ENCODE peak calls at places on chromosomes 13 and 19, in five cellular contexts. One of them, this sample, is unnamed.

GRCh38 chr13:101382086-101382485 is 34.2 kb downstream of the NALCN start:
- DNase-seq in heart left ventricle: no peak
- DNase-seq in GM23338: peak; percentile 44
- DNase-seq in WTC11: no peak
- DNase-seq in cardiac fibroblast: no peak
- DNase-seq in this sample: no peak

GRCh38 chr13:29537736-29538624 is 57.5 kb downstream of the SLC7A1 start:
- DNase-seq in cardiac fibroblast: no peak
- DNase-seq in heart left ventricle: no peak
- DNase-seq in WTC11: no peak
- DNase-seq in GM23338: no peak
- DNase-seq in this sample: no peak

GRCh38 chr19:29645911-29646310 is 19.4 kb upstream of the PLEKHF1 start:
- DNase-seq in GM23338: no peak
- DNase-seq in WTC11: no peak
- DNase-seq in heart left ventricle: peak; percentile 78
- DNase-seq in cardiac fibroblast: peak; percentile 88
- DNase-seq in this sample: no peak

GRCh38 chr13:114063545-114064515 is 68.6 kb downstream of the RASA3 start:
- DNase-seq in GM23338: no peak
- DNase-seq in heart left ventricle: peak; percentile 81
- DNase-seq in cardiac fibroblast: peak; percentile 65
- DNase-seq in WTC11: no peak
- DNase-seq in this sample: no peak

GRCh38 chr13:97108535-97108910 is 113.6 kb upstream of the MBNL2 start:
- DNase-seq in cardiac fibroblast: peak; percentile 79
- DNase-seq in WTC11: no peak
- DNase-seq in GM23338: no peak
- DNase-seq in heart left ventricle: no peak
- DNase-seq in this sample: no peak

GRCh38 chr19:42053037-42053935 is 16.7 kb downstream of the GRIK5 start:
- DNase-seq in cardiac fibroblast: no peak
- DNase-seq in heart left ventricle: no peak
- DNase-seq in GM23338: no peak
- DNase-seq in WTC11: no peak
- DNase-seq in this sample: no peak

GRCh38 chr19:48333467-48334384 is 8.4 kb downstream of the EMP3 start:
- DNase-seq in WTC11: peak; percentile 92
- DNase-seq in heart left ventricle: peak; percentile 94
- DNase-seq in cardiac fibroblast: peak; percentile 96
- DNase-seq in GM23338: peak; percentile 95
- DNase-seq in this sample: no peak

GRCh38 chr13:32318072-32318471 is 2.8 kb downstream of the BRCA2 start:
- DNase-seq in heart left ventricle: no peak
- DNase-seq in cardiac fibroblast: no peak
- DNase-seq in WTC11: no peak
- DNase-seq in GM23338: no peak
- DNase-seq in this sample: no peak

GRCh38 chr19:28443361-28443760 is 769.6 kb downstream of the UQCRFS1 start:
- DNase-seq in WTC11: no peak
- DNase-seq in GM23338: no peak
- DNase-seq in heart left ventricle: no peak
- DNase-seq in cardiac fibroblast: no peak
- DNase-seq in this sample: no peak

GRCh38 chr19:18589380-18590272 is 1.0 kb downstream of the REX1BD start:
- DNase-seq in cardiac fibroblast: peak; percentile 66
- DNase-seq in GM23338: peak; percentile 88
- DNase-seq in WTC11: peak; percentile 82
- DNase-seq in heart left ventricle: peak; percentile 73
- DNase-seq in this sample: no peak

GRCh38 chr13:99376132-99376531 is 68.9 kb upstream of the GPR183 start:
- DNase-seq in heart left ventricle: peak; percentile 36
- DNase-seq in cardiac fibroblast: no peak
- DNase-seq in GM23338: no peak
- DNase-seq in WTC11: no peak
- DNase-seq in this sample: no peak

GRCh38 chr19:11405846-11406643 is 13.1 kb downstream of the RGL3 start:
- DNase-seq in WTC11: peak; percentile 75
- DNase-seq in GM23338: peak; percentile 89
- DNase-seq in heart left ventricle: peak; percentile 28
- DNase-seq in cardiac fibroblast: no peak
- DNase-seq in this sample: no peak

GRCh38 chr19:9295411-9295849 is 14.2 kb downstream of the ZNF699 start:
- DNase-seq in GM23338: peak; percentile 30
- DNase-seq in WTC11: no peak
- DNase-seq in heart left ventricle: no peak
- DNase-seq in cardiac fibroblast: no peak
- DNase-seq in this sample: no peak

GRCh38 chr13:112894673-112895481 is 74.1 kb upstream of the MCF2L start:
- DNase-seq in heart left ventricle: peak; percentile 31
- DNase-seq in WTC11: peak; percentile 64
- DNase-seq in cardiac fibroblast: no peak
- DNase-seq in GM23338: peak; percentile 65
- DNase-seq in this sample: no peak

GRCh38 chr13:39209731-39210633 is 171.7 kb downstream of the NHLRC3 start:
- DNase-seq in GM23338: no peak
- DNase-seq in cardiac fibroblast: peak; percentile 13
- DNase-seq in WTC11: no peak
- DNase-seq in heart left ventricle: no peak
- DNase-seq in this sample: peak; percentile 5

GRCh38 chr13:74246398-74246975 is 112.3 kb upstream of the KLF12 start:
- DNase-seq in cardiac fibroblast: peak; percentile 58
- DNase-seq in WTC11: no peak
- DNase-seq in heart left ventricle: peak; percentile 40
- DNase-seq in GM23338: no peak
- DNase-seq in this sample: no peak

GRCh38 chr19:41753936-41754529 is 1.3 kb upstream of the CEACAM6 start:
- DNase-seq in heart left ventricle: no peak
- DNase-seq in GM23338: peak; percentile 71
- DNase-seq in cardiac fibroblast: peak; percentile 28
- DNase-seq in WTC11: peak; percentile 79
- DNase-seq in this sample: no peak

GRCh38 chr13:34391071-34391470 is 551.0 kb upstream of the NBEA start:
- DNase-seq in cardiac fibroblast: no peak
- DNase-seq in GM23338: no peak
- DNase-seq in WTC11: no peak
- DNase-seq in heart left ventricle: no peak
- DNase-seq in this sample: no peak

GRCh38 chr13:98972627-98973026 is 5.2 kb downstream of the DOCK9 start:
- DNase-seq in cardiac fibroblast: peak; percentile 54
- DNase-seq in heart left ventricle: no peak
- DNase-seq in WTC11: no peak
- DNase-seq in GM23338: no peak
- DNase-seq in this sample: peak; percentile 72

GRCh38 chr13:58991826-58992477 is 1171.8 kb downstream of the DIAPH3 start:
- DNase-seq in GM23338: no peak
- DNase-seq in WTC11: no peak
- DNase-seq in cardiac fibroblast: no peak
- DNase-seq in heart left ventricle: no peak
- DNase-seq in this sample: no peak

GRCh38 chr19:29538651-29539050 is 12.9 kb downstream of the VSTM2B start:
- DNase-seq in cardiac fibroblast: no peak
- DNase-seq in WTC11: no peak
- DNase-seq in heart left ventricle: no peak
- DNase-seq in GM23338: no peak
- DNase-seq in this sample: no peak

GRCh38 chr13:27982361-27982760 is 6.1 kb downstream of the URAD start:
- DNase-seq in GM23338: no peak
- DNase-seq in WTC11: no peak
- DNase-seq in heart left ventricle: no peak
- DNase-seq in cardiac fibroblast: no peak
- DNase-seq in this sample: no peak

GRCh38 chr19:48859711-48860572 is 8.5 kb downstream of the PLEKHA4 start:
- DNase-seq in cardiac fibroblast: no peak
- DNase-seq in heart left ventricle: peak; percentile 41
- DNase-seq in WTC11: peak; percentile 82
- DNase-seq in GM23338: peak; percentile 97
- DNase-seq in this sample: no peak

GRCh38 chr13:42769650-42770049 is 11.7 kb upstream of the FAM216B start:
- DNase-seq in GM23338: peak; percentile 34
- DNase-seq in cardiac fibroblast: no peak
- DNase-seq in WTC11: no peak
- DNase-seq in heart left ventricle: no peak
- DNase-seq in this sample: no peak

GRCh38 chr19:41193420-41194156 is 569 bp downstream of the CYP2S1 start:
- DNase-seq in cardiac fibroblast: no peak
- DNase-seq in WTC11: peak; percentile 30
- DNase-seq in GM23338: peak; percentile 47
- DNase-seq in heart left ventricle: no peak
- DNase-seq in this sample: no peak

GRCh38 chr19:54383330-54383729 is 18.6 kb upstream of the LAIR1 start:
- DNase-seq in WTC11: no peak
- DNase-seq in cardiac fibroblast: no peak
- DNase-seq in GM23338: no peak
- DNase-seq in heart left ventricle: no peak
- DNase-seq in this sample: no peak

GRCh38 chr19:54373781-54374266 is 9.1 kb upstream of the LAIR1 start:
- DNase-seq in heart left ventricle: peak; percentile 52
- DNase-seq in GM23338: no peak
- DNase-seq in WTC11: no peak
- DNase-seq in cardiac fibroblast: no peak
- DNase-seq in this sample: no peak

GRCh38 chr19:54380897-54381296 is 16.2 kb upstream of the LAIR1 start:
- DNase-seq in WTC11: no peak
- DNase-seq in GM23338: no peak
- DNase-seq in cardiac fibroblast: no peak
- DNase-seq in heart left ventricle: no peak
- DNase-seq in this sample: no peak

GRCh38 chr19:54376610-54377009 is 11.9 kb upstream of the LAIR1 start:
- DNase-seq in WTC11: no peak
- DNase-seq in heart left ventricle: no peak
- DNase-seq in GM23338: no peak
- DNase-seq in cardiac fibroblast: no peak
- DNase-seq in this sample: no peak

DNA sequence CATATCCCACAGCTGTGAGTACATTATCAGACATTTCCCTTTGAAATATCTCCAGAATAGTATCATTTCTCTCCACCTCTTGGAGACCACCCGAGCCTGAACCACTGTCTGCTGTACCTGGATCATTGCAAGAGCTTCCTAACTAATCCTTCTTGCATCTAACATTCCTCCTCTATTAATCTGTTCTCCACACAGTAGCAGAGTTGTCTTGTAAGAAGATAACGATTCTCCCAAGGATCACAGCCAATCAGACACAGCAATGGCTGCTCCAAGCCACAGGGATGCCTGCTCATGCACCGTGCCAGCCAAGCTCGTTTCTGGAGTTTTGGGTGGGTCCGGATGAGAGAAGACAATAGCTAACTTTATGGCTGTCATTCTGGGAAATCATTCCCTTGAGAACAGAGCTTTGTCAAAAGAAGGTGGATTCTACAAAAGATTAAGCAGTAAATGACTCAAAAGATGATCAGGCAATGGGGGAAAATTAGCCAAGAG is 14.5 kb upstream of the LAIR1 start:
- DNase-seq in heart left ventricle: no peak
- DNase-seq in cardiac fibroblast: no peak
- DNase-seq in WTC11: no peak
- DNase-seq in GM23338: no peak
- DNase-seq in this sample: no peak
- TF ChIP-seq CTCF in heart left ventricle: no peak
- TF ChIP-seq CTCF in cardiac fibroblast: no peak
- TF ChIP-seq CTCF in WTC11: no peak
- TF ChIP-seq CTCF in GM23338: no peak
- TF ChIP-seq CTCF in this sample: no peak

GRCh38 chr13:91375119-91375729 is 23.2 kb upstream of the GPC5 start:
- DNase-seq in cardiac fibroblast: peak; percentile 37
- DNase-seq in heart left ventricle: no peak
- DNase-seq in GM23338: peak; percentile 51
- DNase-seq in WTC11: no peak
- DNase-seq in this sample: no peak
- TF ChIP-seq CTCF in cardiac fibroblast: peak; percentile 59
- TF ChIP-seq CTCF in heart left ventricle: peak; percentile 19
- TF ChIP-seq CTCF in GM23338: peak; percentile 69
- TF ChIP-seq CTCF in WTC11: peak; percentile 23
- TF ChIP-seq CTCF in this sample: peak; percentile 39

GRCh38 chr19:39124136-39124764 is 1.3 kb upstream of the PAK4 start:
- DNase-seq in heart left ventricle: no peak
- DNase-seq in WTC11: no peak
- DNase-seq in GM23338: peak; percentile 74
- DNase-seq in cardiac fibroblast: no peak
- DNase-seq in this sample: no peak
- TF ChIP-seq CTCF in heart left ventricle: no peak
- TF ChIP-seq CTCF in WTC11: no peak
- TF ChIP-seq CTCF in GM23338: no peak
- TF ChIP-seq CTCF in cardiac fibroblast: no peak
- TF ChIP-seq CTCF in this sample: no peak

GRCh38 chr19:7196721-7197168 is 97.5 kb downstream of the INSR start:
- DNase-seq in cardiac fibroblast: peak; percentile 36
- DNase-seq in WTC11: no peak
- DNase-seq in heart left ventricle: no peak
- DNase-seq in GM23338: no peak
- DNase-seq in this sample: no peak

GRCh38 chr19:7200739-7201138 is 93.5 kb downstream of the INSR start:
- DNase-seq in heart left ventricle: no peak
- DNase-seq in WTC11: no peak
- DNase-seq in cardiac fibroblast: no peak
- DNase-seq in GM23338: no peak
- DNase-seq in this sample: no peak

GRCh38 chr19:7197169-7197759 is 97.0 kb downstream of the INSR start:
- DNase-seq in WTC11: peak; percentile 87
- DNase-seq in cardiac fibroblast: peak; percentile 96
- DNase-seq in GM23338: peak; percentile 93
- DNase-seq in heart left ventricle: peak; percentile 94
- DNase-seq in this sample: peak; percentile 80

GRCh38 chr19:7199613-7200533 is 94.3 kb downstream of the INSR start:
- DNase-seq in WTC11: no peak
- DNase-seq in cardiac fibroblast: no peak
- DNase-seq in heart left ventricle: no peak
- DNase-seq in GM23338: no peak
- DNase-seq in this sample: no peak

GRCh38 chr19:7197760-7198696 is 96.2 kb downstream of the INSR start:
- DNase-seq in cardiac fibroblast: peak; percentile 97
- DNase-seq in WTC11: peak; percentile 87
- DNase-seq in heart left ventricle: peak; percentile 94
- DNase-seq in GM23338: peak; percentile 94
- DNase-seq in this sample: peak; percentile 75
- TF ChIP-seq CTCF in cardiac fibroblast: no peak
- TF ChIP-seq CTCF in WTC11: no peak
- TF ChIP-seq CTCF in heart left ventricle: no peak
- TF ChIP-seq CTCF in GM23338: no peak
- TF ChIP-seq CTCF in this sample: no peak

DNA sequence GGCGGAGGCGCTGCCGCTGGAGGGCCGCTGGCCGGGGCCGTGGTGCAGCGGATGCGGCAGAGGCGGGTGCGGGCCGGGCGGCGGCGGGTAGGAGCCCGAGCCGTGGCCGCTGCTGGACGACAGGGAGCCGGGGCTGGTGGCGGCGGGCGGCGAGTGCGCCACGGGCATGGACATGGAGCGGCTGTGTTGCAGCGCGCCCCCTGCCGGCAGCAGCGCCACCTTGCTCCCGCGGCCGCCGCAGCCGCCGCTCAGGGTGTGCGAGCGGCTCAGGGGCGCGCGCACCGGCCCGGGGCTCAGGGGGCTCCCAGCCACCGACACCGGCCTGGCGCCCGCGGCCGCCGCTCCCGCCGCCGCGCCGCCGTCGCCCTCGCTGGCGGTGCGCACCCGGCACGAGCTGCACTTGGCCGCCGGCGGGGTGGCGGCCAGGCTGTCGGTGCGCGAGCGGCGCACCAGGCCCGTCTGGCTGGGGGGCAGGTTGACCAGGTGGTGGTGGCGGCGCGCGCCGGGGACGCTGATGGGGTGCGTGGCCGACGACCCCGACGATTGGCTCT is 1.7 kb downstream of the IRS2 start:
- DNase-seq in cardiac fibroblast: peak; percentile 85
- DNase-seq in WTC11: peak; percentile 83
- DNase-seq in heart left ventricle: peak; percentile 82
- DNase-seq in GM23338: peak; percentile 79
- DNase-seq in this sample: no peak
- TF ChIP-seq CTCF in cardiac fibroblast: peak; percentile 18
- TF ChIP-seq CTCF in WTC11: peak; percentile 75
- TF ChIP-seq CTCF in heart left ventricle: no peak
- TF ChIP-seq CTCF in GM23338: peak; percentile 77
- TF ChIP-seq CTCF in this sample: peak; percentile 74